ENCODE peak calls at places on chromosomes 3 and 15, in six cellular contexts. One of them, this sample, is unnamed.

GRCh38 chr15:56205061-56205876 is 38.4 kb downstream of the RFX7 start:
- DNase-seq in heart right ventricle: no peak
- DNase-seq in CD4-positive, alpha-beta T cell: no peak
- DNase-seq in body of pancreas: no peak
- DNase-seq in psoas muscle: no peak
- DNase-seq in mammary epithelial cell: peak; percentile 63
- DNase-seq in this sample: no peak

GRCh38 chr3:46483799-46484198 is 14.0 kb upstream of the RTP3 start:
- DNase-seq in heart right ventricle: no peak
- DNase-seq in CD4-positive, alpha-beta T cell: no peak
- DNase-seq in body of pancreas: no peak
- DNase-seq in psoas muscle: no peak
- DNase-seq in mammary epithelial cell: no peak
- DNase-seq in this sample: no peak

GRCh38 chr3:3739345-3740060 is 59.7 kb upstream of the LRRN1 start:
- DNase-seq in heart right ventricle: no peak
- DNase-seq in CD4-positive, alpha-beta T cell: no peak
- DNase-seq in body of pancreas: no peak
- DNase-seq in psoas muscle: no peak
- DNase-seq in mammary epithelial cell: no peak
- DNase-seq in this sample: no peak

GRCh38 chr3:107184375-107184774 is 192.9 kb upstream of the CCDC54 start:
- DNase-seq in heart right ventricle: no peak
- DNase-seq in CD4-positive, alpha-beta T cell: no peak
- DNase-seq in body of pancreas: no peak
- DNase-seq in psoas muscle: no peak
- DNase-seq in mammary epithelial cell: no peak
- DNase-seq in this sample: no peak

GRCh38 chr15:93076217-93076616 is 12.8 kb downstream of the RGMA start:
- DNase-seq in heart right ventricle: no peak
- DNase-seq in CD4-positive, alpha-beta T cell: no peak
- DNase-seq in body of pancreas: no peak
- DNase-seq in psoas muscle: peak; percentile 30
- DNase-seq in mammary epithelial cell: no peak
- DNase-seq in this sample: no peak

GRCh38 chr15:64438653-64439447 is 21.5 kb upstream of the ZNF609 start:
- DNase-seq in heart right ventricle: no peak
- DNase-seq in CD4-positive, alpha-beta T cell: no peak
- DNase-seq in body of pancreas: no peak
- DNase-seq in psoas muscle: no peak
- DNase-seq in mammary epithelial cell: no peak
- DNase-seq in this sample: no peak

GRCh38 chr3:150170843-150171513 is 200.3 kb upstream of the PFN2 start:
- DNase-seq in heart right ventricle: peak; percentile 10
- DNase-seq in CD4-positive, alpha-beta T cell: no peak
- DNase-seq in body of pancreas: no peak
- DNase-seq in psoas muscle: peak; percentile 52
- DNase-seq in mammary epithelial cell: no peak
- DNase-seq in this sample: no peak

GRCh38 chr3:21170964-21171363 is 580.0 kb downstream of the ZNF385D start:
- DNase-seq in heart right ventricle: no peak
- DNase-seq in CD4-positive, alpha-beta T cell: no peak
- DNase-seq in body of pancreas: no peak
- DNase-seq in psoas muscle: no peak
- DNase-seq in mammary epithelial cell: peak; percentile 21
- DNase-seq in this sample: no peak

GRCh38 chr3:143613226-143613625 is 235.0 kb downstream of the SLC9A9 start:
- DNase-seq in heart right ventricle: no peak
- DNase-seq in CD4-positive, alpha-beta T cell: no peak
- DNase-seq in body of pancreas: no peak
- DNase-seq in psoas muscle: no peak
- DNase-seq in mammary epithelial cell: peak; percentile 37
- DNase-seq in this sample: no peak

DNA sequence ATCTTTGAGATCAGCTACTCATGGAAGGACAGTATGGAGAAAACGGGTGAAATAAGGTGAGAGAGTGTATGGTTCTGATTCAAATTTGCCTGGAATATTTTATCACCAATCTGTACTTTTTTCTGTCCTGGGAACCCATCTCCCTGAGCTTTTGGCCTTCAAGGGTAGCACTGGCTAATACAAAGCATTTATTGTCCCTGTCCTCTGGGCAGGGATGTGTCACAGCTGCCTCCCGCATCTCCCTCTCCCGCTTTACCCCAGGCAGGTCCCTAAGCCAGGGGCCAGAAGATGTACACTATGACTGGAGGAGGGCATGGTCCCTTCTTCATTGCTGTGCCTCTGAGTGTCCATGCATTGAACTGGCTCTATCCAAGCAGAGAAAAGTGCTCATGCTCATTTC is 201.7 kb upstream of the CHRNA7 start:
- DNase-seq in heart right ventricle: no peak
- DNase-seq in CD4-positive, alpha-beta T cell: no peak
- DNase-seq in body of pancreas: no peak
- DNase-seq in psoas muscle: no peak
- DNase-seq in mammary epithelial cell: no peak
- DNase-seq in this sample: no peak
- H3K27me3 ChIP-seq in heart right ventricle: no peaks in the 10 kb centered on the region
- H3K27me3 ChIP-seq in CD4-positive, alpha-beta T cell: no peaks in the 10 kb centered on the region
- H3K27me3 ChIP-seq in body of pancreas: no peaks in the 10 kb centered on the region
- H3K27me3 ChIP-seq in psoas muscle: no peaks in the 10 kb centered on the region
- H3K27me3 ChIP-seq in mammary epithelial cell: no peaks in the 10 kb centered on the region
- H3K27me3 ChIP-seq in this sample: no peaks in the 10 kb centered on the region

GRCh38 chr3:158166223-158166622 is 56.3 kb downstream of the RSRC1 start:
- DNase-seq in heart right ventricle: no peak
- DNase-seq in CD4-positive, alpha-beta T cell: no peak
- DNase-seq in body of pancreas: no peak
- DNase-seq in psoas muscle: no peak
- DNase-seq in mammary epithelial cell: no peak
- DNase-seq in this sample: no peak
- H3K27ac ChIP-seq in heart right ventricle: no peak overlapping the region
- H3K27ac ChIP-seq in CD4-positive, alpha-beta T cell: no peak overlapping the region
- H3K27ac ChIP-seq in body of pancreas: no peak overlapping the region
- H3K27ac ChIP-seq in psoas muscle: no peak overlapping the region
- H3K27ac ChIP-seq in mammary epithelial cell: no peak overlapping the region
- H3K27ac ChIP-seq in this sample: no peak overlapping the region

DNA sequence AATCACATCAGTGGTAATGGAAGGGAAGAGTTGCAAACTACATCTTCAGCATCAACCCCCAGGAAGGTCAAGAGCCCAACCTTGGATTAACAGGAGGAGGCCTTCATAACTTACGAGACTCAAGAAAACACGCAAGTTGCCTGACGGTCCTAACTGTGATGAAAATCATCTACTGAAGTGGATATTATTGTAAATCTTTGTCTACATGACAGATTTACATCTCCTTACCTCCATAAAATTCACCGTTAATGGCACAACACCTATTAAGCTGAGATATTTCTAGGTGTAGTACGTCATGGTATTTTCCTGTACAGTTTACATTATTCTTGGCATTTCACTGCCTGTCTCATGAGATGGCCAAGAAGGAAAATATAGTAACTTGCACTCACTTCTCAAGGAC is 332.0 kb downstream of the NSUN3 start:
- DNase-seq in heart right ventricle: no peak
- DNase-seq in CD4-positive, alpha-beta T cell: no peak
- DNase-seq in body of pancreas: no peak
- DNase-seq in psoas muscle: no peak
- DNase-seq in mammary epithelial cell: no peak
- DNase-seq in this sample: no peak
- H3K27me3 ChIP-seq in heart right ventricle: no peaks in the 10 kb centered on the region
- H3K27me3 ChIP-seq in CD4-positive, alpha-beta T cell: no peaks in the 10 kb centered on the region
- H3K27me3 ChIP-seq in body of pancreas: no peaks in the 10 kb centered on the region
- H3K27me3 ChIP-seq in psoas muscle: no peaks in the 10 kb centered on the region
- H3K27me3 ChIP-seq in mammary epithelial cell: no peaks in the 10 kb centered on the region
- H3K27me3 ChIP-seq in this sample: no peaks in the 10 kb centered on the region

GRCh38 chr3:71512544-71512943 is 71.0 kb downstream of the FOXP1 start:
- DNase-seq in heart right ventricle: no peak
- DNase-seq in CD4-positive, alpha-beta T cell: no peak
- DNase-seq in body of pancreas: no peak
- DNase-seq in psoas muscle: no peak
- DNase-seq in mammary epithelial cell: no peak
- DNase-seq in this sample: no peak

GRCh38 chr3:71513495-71513894 is 70.0 kb downstream of the FOXP1 start:
- DNase-seq in heart right ventricle: no peak
- DNase-seq in CD4-positive, alpha-beta T cell: no peak
- DNase-seq in body of pancreas: no peak
- DNase-seq in psoas muscle: no peak
- DNase-seq in mammary epithelial cell: no peak
- DNase-seq in this sample: no peak

GRCh38 chr3:71515640-71516383 is 67.7 kb downstream of the FOXP1 start:
- DNase-seq in heart right ventricle: no peak
- DNase-seq in CD4-positive, alpha-beta T cell: no peak
- DNase-seq in body of pancreas: no peak
- DNase-seq in psoas muscle: no peak
- DNase-seq in mammary epithelial cell: no peak
- DNase-seq in this sample: no peak

GRCh38 chr3:71513081-71513480 is 70.4 kb downstream of the FOXP1 start:
- DNase-seq in heart right ventricle: no peak
- DNase-seq in CD4-positive, alpha-beta T cell: no peak
- DNase-seq in body of pancreas: no peak
- DNase-seq in psoas muscle: no peak
- DNase-seq in mammary epithelial cell: no peak
- DNase-seq in this sample: no peak

GRCh38 chr3:71514621-71515020 is 68.9 kb downstream of the FOXP1 start:
- DNase-seq in heart right ventricle: no peak
- DNase-seq in CD4-positive, alpha-beta T cell: no peak
- DNase-seq in body of pancreas: no peak
- DNase-seq in psoas muscle: no peak
- DNase-seq in mammary epithelial cell: peak; percentile 66
- DNase-seq in this sample: no peak
- H3K27ac ChIP-seq in heart right ventricle: no peak overlapping the region
- H3K27ac ChIP-seq in CD4-positive, alpha-beta T cell: no peak overlapping the region
- H3K27ac ChIP-seq in body of pancreas: no peak overlapping the region
- H3K27ac ChIP-seq in psoas muscle: no peak overlapping the region
- H3K27ac ChIP-seq in mammary epithelial cell: peak overlapping the region; percentile 66
- H3K27ac ChIP-seq in this sample: no peak overlapping the region

This sample was measured in lower lobe of right lung.